ENCODE peak calls at places on chromosome 4, in five cellular contexts. F is amniotic stem cell, L is mesothelial cell of epicardium, Z is choroid plexus epithelial cell, U is lower lobe of right lung. M is an unnamed sample.

GRCh38 chr4:1035510-1035909 is 24.1 kb downstream of the FGFRL1 start:
- DNase-seq in Z (no peak), U (no peak), L (no peak), F (no peak), M (no peak)

GRCh38 chr4:55318135-55318534 is 27.9 kb upstream of the SRD5A3 start:
- DNase-seq in L (no peak), Z (peak; percentile 23), U (no peak), F (no peak), M (no peak)

GRCh38 chr4:19888587-19888986 is 363.1 kb upstream of the SLIT2 start:
- DNase-seq in L (no peak), U (no peak), Z (no peak), F (no peak), M (no peak)

GRCh38 chr4:6044805-6045204 is 26.6 kb upstream of the C4orf50 start:
- DNase-seq in Z (no peak), F (no peak), U (no peak), L (no peak), M (no peak)

GRCh38 chr4:6372649-6373525 is 99.5 kb downstream of the PPP2R2C start:
- DNase-seq in Z (peak; percentile 60), U (no peak), L (no peak), F (no peak), M (no peak)

GRCh38 chr4:123304151-123305021 is 92.2 kb upstream of the SPRY1 start:
- DNase-seq in L (no peak), Z (peak; percentile 22), U (no peak), F (no peak), M (no peak)

GRCh38 chr4:109472343-109472761 is 38.7 kb downstream of the SEC24B start:
- DNase-seq in U (no peak), F (no peak), L (no peak), Z (peak; percentile 75), M (no peak)

GRCh38 chr4:1375761-1376322 is 28.8 kb downstream of the UVSSA start:
- DNase-seq in F (no peak), Z (no peak), U (peak; percentile 28), L (no peak), M (no peak)

GRCh38 chr4:152462047-152462446 is 73.8 kb downstream of the FBXW7 start:
- DNase-seq in U (no peak), F (no peak), L (no peak), Z (no peak), M (no peak)

GRCh38 chr4:103137446-103137827 is 37.8 kb upstream of the BDH2 start:
- DNase-seq in Z (peak; percentile 24), L (no peak), U (no peak), F (no peak), M (no peak)

GRCh38 chr4:174454815-174455473 is 67.3 kb downstream of the HPGD start:
- DNase-seq in L (no peak), F (no peak), Z (no peak), U (no peak), M (no peak)

GRCh38 chr4:118158946-118159345 is 124.7 kb downstream of the NDST3 start:
- DNase-seq in L (no peak), U (no peak), Z (peak; percentile 38), F (no peak), M (no peak)

GRCh38 chr4:25817059-25817681 is 45.6 kb downstream of the SEL1L3 start:
- DNase-seq in L (no peak), F (peak; percentile 55), Z (peak; percentile 74), U (no peak), M (no peak)

GRCh38 chr4:22179124-22179874 is 230.7 kb upstream of the KCNIP4 start:
- DNase-seq in U (no peak), F (peak; percentile 83), L (no peak), Z (peak; percentile 30), M (peak; percentile 33)

GRCh38 chr4:177411996-177412395 is 30.2 kb downstream of the AGA start:
- DNase-seq in U (no peak), L (no peak), F (no peak), Z (no peak), M (no peak)

M was measured in SJSA1.